ENCODE peak calls at places on chromosomes 4 and X, in ten cellular contexts. One of them, this sample, is unnamed.

GRCh38 chr4:83552924-83553323 is 17.0 kb downstream of the GPAT3 start:
- DNase-seq in NCI-H146: no peak
- DNase-seq in heart right ventricle: no peak
- DNase-seq in activated CD4-positive, alpha-beta T cell treated with anti-CD3 and anti-CD28 coated beads, Interleukin-2, amount 50 U/mL, for 24 hours: no peak
- DNase-seq in tibial nerve: no peak
- DNase-seq in activated T-helper 9 cell treated with anti-CD3 and anti-CD28 coated beads, Interleukin-2, amount 50 U/mL, for 16 hours: no peak
- DNase-seq in left lung: no peak
- DNase-seq in RCC 7860: peak
- DNase-seq in fibroblast of pulmonary artery: peak
- DNase-seq in left cardiac atrium: no peak
- DNase-seq in this sample: peak

GRCh38 chr4:67048530-67048929 is 496.8 kb downstream of the CENPC start:
- DNase-seq in RCC 7860: no peak
- DNase-seq in left cardiac atrium: no peak
- DNase-seq in fibroblast of pulmonary artery: no peak
- DNase-seq in activated CD4-positive, alpha-beta T cell treated with anti-CD3 and anti-CD28 coated beads, Interleukin-2, amount 50 U/mL, for 24 hours: no peak
- DNase-seq in left lung: no peak
- DNase-seq in NCI-H146: no peak
- DNase-seq in heart right ventricle: no peak
- DNase-seq in tibial nerve: no peak
- DNase-seq in activated T-helper 9 cell treated with anti-CD3 and anti-CD28 coated beads, Interleukin-2, amount 50 U/mL, for 16 hours: no peak
- DNase-seq in this sample: no peak

GRCh38 chr4:73850261-73850970 is 2.7 kb upstream of the PF4V1 start:
- DNase-seq in RCC 7860: no peak
- DNase-seq in activated CD4-positive, alpha-beta T cell treated with anti-CD3 and anti-CD28 coated beads, Interleukin-2, amount 50 U/mL, for 24 hours: no peak
- DNase-seq in heart right ventricle: no peak
- DNase-seq in tibial nerve: no peak
- DNase-seq in activated T-helper 9 cell treated with anti-CD3 and anti-CD28 coated beads, Interleukin-2, amount 50 U/mL, for 16 hours: no peak
- DNase-seq in left cardiac atrium: no peak
- DNase-seq in NCI-H146: no peak
- DNase-seq in left lung: no peak
- DNase-seq in fibroblast of pulmonary artery: no peak
- DNase-seq in this sample: no peak

GRCh38 chr4:176191974-176192373 is 3.4 kb downstream of the SPATA4 start:
- DNase-seq in left lung: no peak
- DNase-seq in left cardiac atrium: no peak
- DNase-seq in fibroblast of pulmonary artery: no peak
- DNase-seq in tibial nerve: no peak
- DNase-seq in NCI-H146: peak
- DNase-seq in activated CD4-positive, alpha-beta T cell treated with anti-CD3 and anti-CD28 coated beads, Interleukin-2, amount 50 U/mL, for 24 hours: no peak
- DNase-seq in RCC 7860: peak
- DNase-seq in heart right ventricle: no peak
- DNase-seq in activated T-helper 9 cell treated with anti-CD3 and anti-CD28 coated beads, Interleukin-2, amount 50 U/mL, for 16 hours: no peak
- DNase-seq in this sample: no peak

GRCh38 chr4:152448806-152449205 is 87.1 kb downstream of the FBXW7 start:
- DNase-seq in activated CD4-positive, alpha-beta T cell treated with anti-CD3 and anti-CD28 coated beads, Interleukin-2, amount 50 U/mL, for 24 hours: no peak
- DNase-seq in fibroblast of pulmonary artery: no peak
- DNase-seq in left cardiac atrium: no peak
- DNase-seq in RCC 7860: no peak
- DNase-seq in heart right ventricle: no peak
- DNase-seq in left lung: no peak
- DNase-seq in activated T-helper 9 cell treated with anti-CD3 and anti-CD28 coated beads, Interleukin-2, amount 50 U/mL, for 16 hours: no peak
- DNase-seq in tibial nerve: no peak
- DNase-seq in NCI-H146: no peak
- DNase-seq in this sample: no peak

GRCh38 chrX:2552621-2553297 is 52.0 kb upstream of the DHRSX start:
- DNase-seq in left lung: no peak
- DNase-seq in tibial nerve: peak
- DNase-seq in left cardiac atrium: no peak
- DNase-seq in RCC 7860: peak
- DNase-seq in fibroblast of pulmonary artery: peak
- DNase-seq in activated CD4-positive, alpha-beta T cell treated with anti-CD3 and anti-CD28 coated beads, Interleukin-2, amount 50 U/mL, for 24 hours: no peak
- DNase-seq in NCI-H146: no peak
- DNase-seq in heart right ventricle: no peak
- DNase-seq in activated T-helper 9 cell treated with anti-CD3 and anti-CD28 coated beads, Interleukin-2, amount 50 U/mL, for 16 hours: no peak
- DNase-seq in this sample: peak

GRCh38 chr4:123444298-123444731 is 47.7 kb downstream of the SPRY1 start:
- DNase-seq in NCI-H146: peak
- DNase-seq in activated T-helper 9 cell treated with anti-CD3 and anti-CD28 coated beads, Interleukin-2, amount 50 U/mL, for 16 hours: no peak
- DNase-seq in fibroblast of pulmonary artery: peak
- DNase-seq in activated CD4-positive, alpha-beta T cell treated with anti-CD3 and anti-CD28 coated beads, Interleukin-2, amount 50 U/mL, for 24 hours: no peak
- DNase-seq in RCC 7860: no peak
- DNase-seq in left lung: peak
- DNase-seq in tibial nerve: peak
- DNase-seq in left cardiac atrium: peak
- DNase-seq in heart right ventricle: peak
- DNase-seq in this sample: no peak

GRCh38 chr4:24471623-24472510 is 112.5 kb downstream of the DHX15 start:
- DNase-seq in activated CD4-positive, alpha-beta T cell treated with anti-CD3 and anti-CD28 coated beads, Interleukin-2, amount 50 U/mL, for 24 hours: no peak
- DNase-seq in heart right ventricle: peak
- DNase-seq in RCC 7860: no peak
- DNase-seq in activated T-helper 9 cell treated with anti-CD3 and anti-CD28 coated beads, Interleukin-2, amount 50 U/mL, for 16 hours: no peak
- DNase-seq in NCI-H146: no peak
- DNase-seq in left lung: no peak
- DNase-seq in left cardiac atrium: peak
- DNase-seq in fibroblast of pulmonary artery: no peak
- DNase-seq in tibial nerve: peak
- DNase-seq in this sample: no peak

GRCh38 chr4:22668301-22668700 is 24.4 kb upstream of the GBA3 start:
- DNase-seq in left lung: no peak
- DNase-seq in tibial nerve: no peak
- DNase-seq in RCC 7860: no peak
- DNase-seq in left cardiac atrium: no peak
- DNase-seq in heart right ventricle: no peak
- DNase-seq in activated T-helper 9 cell treated with anti-CD3 and anti-CD28 coated beads, Interleukin-2, amount 50 U/mL, for 16 hours: no peak
- DNase-seq in activated CD4-positive, alpha-beta T cell treated with anti-CD3 and anti-CD28 coated beads, Interleukin-2, amount 50 U/mL, for 24 hours: no peak
- DNase-seq in fibroblast of pulmonary artery: peak
- DNase-seq in NCI-H146: no peak
- DNase-seq in this sample: no peak

GRCh38 chrX:103733017-103733416 is 22.3 kb downstream of the TMEM31 start:
- DNase-seq in left lung: no peak
- DNase-seq in activated CD4-positive, alpha-beta T cell treated with anti-CD3 and anti-CD28 coated beads, Interleukin-2, amount 50 U/mL, for 24 hours: no peak
- DNase-seq in tibial nerve: no peak
- DNase-seq in fibroblast of pulmonary artery: no peak
- DNase-seq in activated T-helper 9 cell treated with anti-CD3 and anti-CD28 coated beads, Interleukin-2, amount 50 U/mL, for 16 hours: no peak
- DNase-seq in heart right ventricle: no peak
- DNase-seq in left cardiac atrium: no peak
- DNase-seq in NCI-H146: no peak
- DNase-seq in RCC 7860: no peak
- DNase-seq in this sample: no peak

GRCh38 chrX:68431836-68432235 is 1.5 kb downstream of the OPHN1 start:
- DNase-seq in heart right ventricle: no peak
- DNase-seq in left cardiac atrium: no peak
- DNase-seq in activated T-helper 9 cell treated with anti-CD3 and anti-CD28 coated beads, Interleukin-2, amount 50 U/mL, for 16 hours: no peak
- DNase-seq in RCC 7860: no peak
- DNase-seq in NCI-H146: no peak
- DNase-seq in left lung: no peak
- DNase-seq in activated CD4-positive, alpha-beta T cell treated with anti-CD3 and anti-CD28 coated beads, Interleukin-2, amount 50 U/mL, for 24 hours: no peak
- DNase-seq in fibroblast of pulmonary artery: no peak
- DNase-seq in tibial nerve: no peak
- DNase-seq in this sample: no peak

GRCh38 chr4:55376698-55377097 is 19.1 kb upstream of the TMEM165 start:
- DNase-seq in left cardiac atrium: no peak
- DNase-seq in fibroblast of pulmonary artery: no peak
- DNase-seq in tibial nerve: no peak
- DNase-seq in heart right ventricle: no peak
- DNase-seq in activated T-helper 9 cell treated with anti-CD3 and anti-CD28 coated beads, Interleukin-2, amount 50 U/mL, for 16 hours: no peak
- DNase-seq in left lung: no peak
- DNase-seq in NCI-H146: no peak
- DNase-seq in RCC 7860: no peak
- DNase-seq in activated CD4-positive, alpha-beta T cell treated with anti-CD3 and anti-CD28 coated beads, Interleukin-2, amount 50 U/mL, for 24 hours: no peak
- DNase-seq in this sample: no peak

GRCh38 chr4:1415681-1415981 is 9.4 kb upstream of the NKX1-1 start:
- DNase-seq in NCI-H146: peak
- DNase-seq in heart right ventricle: no peak
- DNase-seq in fibroblast of pulmonary artery: no peak
- DNase-seq in RCC 7860: no peak
- DNase-seq in activated T-helper 9 cell treated with anti-CD3 and anti-CD28 coated beads, Interleukin-2, amount 50 U/mL, for 16 hours: no peak
- DNase-seq in tibial nerve: no peak
- DNase-seq in left cardiac atrium: no peak
- DNase-seq in left lung: no peak
- DNase-seq in activated CD4-positive, alpha-beta T cell treated with anti-CD3 and anti-CD28 coated beads, Interleukin-2, amount 50 U/mL, for 24 hours: no peak
- DNase-seq in this sample: no peak

GRCh38 chrX:67917412-67918010 is 373.7 kb downstream of the AR start:
- DNase-seq in left lung: no peak
- DNase-seq in activated CD4-positive, alpha-beta T cell treated with anti-CD3 and anti-CD28 coated beads, Interleukin-2, amount 50 U/mL, for 24 hours: no peak
- DNase-seq in activated T-helper 9 cell treated with anti-CD3 and anti-CD28 coated beads, Interleukin-2, amount 50 U/mL, for 16 hours: no peak
- DNase-seq in fibroblast of pulmonary artery: no peak
- DNase-seq in NCI-H146: no peak
- DNase-seq in left cardiac atrium: no peak
- DNase-seq in tibial nerve: no peak
- DNase-seq in heart right ventricle: no peak
- DNase-seq in RCC 7860: no peak
- DNase-seq in this sample: no peak

GRCh38 chr4:27467351-27467750 is 606.7 kb downstream of the STIM2 start:
- DNase-seq in activated CD4-positive, alpha-beta T cell treated with anti-CD3 and anti-CD28 coated beads, Interleukin-2, amount 50 U/mL, for 24 hours: no peak
- DNase-seq in fibroblast of pulmonary artery: no peak
- DNase-seq in tibial nerve: no peak
- DNase-seq in left cardiac atrium: no peak
- DNase-seq in RCC 7860: no peak
- DNase-seq in heart right ventricle: no peak
- DNase-seq in NCI-H146: no peak
- DNase-seq in activated T-helper 9 cell treated with anti-CD3 and anti-CD28 coated beads, Interleukin-2, amount 50 U/mL, for 16 hours: no peak
- DNase-seq in left lung: no peak
- DNase-seq in this sample: no peak

GRCh38 chrX:84189125-84189524 is 1.1 kb upstream of the RPS6KA6 start:
- DNase-seq in fibroblast of pulmonary artery: no peak
- DNase-seq in activated T-helper 9 cell treated with anti-CD3 and anti-CD28 coated beads, Interleukin-2, amount 50 U/mL, for 16 hours: no peak
- DNase-seq in NCI-H146: peak
- DNase-seq in left cardiac atrium: no peak
- DNase-seq in heart right ventricle: no peak
- DNase-seq in activated CD4-positive, alpha-beta T cell treated with anti-CD3 and anti-CD28 coated beads, Interleukin-2, amount 50 U/mL, for 24 hours: no peak
- DNase-seq in tibial nerve: no peak
- DNase-seq in RCC 7860: no peak
- DNase-seq in left lung: no peak
- DNase-seq in this sample: no peak

GRCh38 chr4:186999676-187000075 is 276.0 kb upstream of the FAT1 start:
- DNase-seq in left lung: no peak
- DNase-seq in activated CD4-positive, alpha-beta T cell treated with anti-CD3 and anti-CD28 coated beads, Interleukin-2, amount 50 U/mL, for 24 hours: no peak
- DNase-seq in NCI-H146: no peak
- DNase-seq in tibial nerve: no peak
- DNase-seq in heart right ventricle: no peak
- DNase-seq in fibroblast of pulmonary artery: peak
- DNase-seq in activated T-helper 9 cell treated with anti-CD3 and anti-CD28 coated beads, Interleukin-2, amount 50 U/mL, for 16 hours: no peak
- DNase-seq in RCC 7860: no peak
- DNase-seq in left cardiac atrium: no peak
- DNase-seq in this sample: no peak

GRCh38 chr4:104811727-104812126 is 317.0 kb upstream of the CXXC4 start:
- DNase-seq in NCI-H146: no peak
- DNase-seq in fibroblast of pulmonary artery: no peak
- DNase-seq in activated T-helper 9 cell treated with anti-CD3 and anti-CD28 coated beads, Interleukin-2, amount 50 U/mL, for 16 hours: no peak
- DNase-seq in RCC 7860: no peak
- DNase-seq in tibial nerve: no peak
- DNase-seq in heart right ventricle: no peak
- DNase-seq in left lung: no peak
- DNase-seq in left cardiac atrium: no peak
- DNase-seq in activated CD4-positive, alpha-beta T cell treated with anti-CD3 and anti-CD28 coated beads, Interleukin-2, amount 50 U/mL, for 24 hours: no peak
- DNase-seq in this sample: no peak

GRCh38 chr4:171588146-171588545 is 225.1 kb upstream of the GALNTL6 start:
- DNase-seq in RCC 7860: no peak
- DNase-seq in activated CD4-positive, alpha-beta T cell treated with anti-CD3 and anti-CD28 coated beads, Interleukin-2, amount 50 U/mL, for 24 hours: no peak
- DNase-seq in NCI-H146: peak
- DNase-seq in left cardiac atrium: no peak
- DNase-seq in tibial nerve: no peak
- DNase-seq in heart right ventricle: no peak
- DNase-seq in fibroblast of pulmonary artery: no peak
- DNase-seq in left lung: no peak
- DNase-seq in activated T-helper 9 cell treated with anti-CD3 and anti-CD28 coated beads, Interleukin-2, amount 50 U/mL, for 16 hours: no peak
- DNase-seq in this sample: no peak

GRCh38 chrX:11125079-11125478 is 13.9 kb downstream of the HCCS start:
- DNase-seq in fibroblast of pulmonary artery: no peak
- DNase-seq in NCI-H146: no peak
- DNase-seq in heart right ventricle: no peak
- DNase-seq in activated CD4-positive, alpha-beta T cell treated with anti-CD3 and anti-CD28 coated beads, Interleukin-2, amount 50 U/mL, for 24 hours: no peak
- DNase-seq in RCC 7860: no peak
- DNase-seq in left cardiac atrium: no peak
- DNase-seq in activated T-helper 9 cell treated with anti-CD3 and anti-CD28 coated beads, Interleukin-2, amount 50 U/mL, for 16 hours: no peak
- DNase-seq in tibial nerve: no peak
- DNase-seq in left lung: no peak
- DNase-seq in this sample: no peak

GRCh38 chr4:74414149-74414809 is 30.7 kb upstream of the AREG start:
- DNase-seq in activated T-helper 9 cell treated with anti-CD3 and anti-CD28 coated beads, Interleukin-2, amount 50 U/mL, for 16 hours: no peak
- DNase-seq in left lung: no peak
- DNase-seq in NCI-H146: no peak
- DNase-seq in activated CD4-positive, alpha-beta T cell treated with anti-CD3 and anti-CD28 coated beads, Interleukin-2, amount 50 U/mL, for 24 hours: no peak
- DNase-seq in heart right ventricle: no peak
- DNase-seq in fibroblast of pulmonary artery: no peak
- DNase-seq in RCC 7860: no peak
- DNase-seq in left cardiac atrium: no peak
- DNase-seq in tibial nerve: no peak
- DNase-seq in this sample: no peak

GRCh38 chr4:15793506-15794363 is 15.6 kb downstream of the CD38 start:
- DNase-seq in fibroblast of pulmonary artery: no peak
- DNase-seq in left cardiac atrium: no peak
- DNase-seq in left lung: no peak
- DNase-seq in heart right ventricle: no peak
- DNase-seq in NCI-H146: no peak
- DNase-seq in activated CD4-positive, alpha-beta T cell treated with anti-CD3 and anti-CD28 coated beads, Interleukin-2, amount 50 U/mL, for 24 hours: no peak
- DNase-seq in tibial nerve: no peak
- DNase-seq in activated T-helper 9 cell treated with anti-CD3 and anti-CD28 coated beads, Interleukin-2, amount 50 U/mL, for 16 hours: no peak
- DNase-seq in RCC 7860: no peak
- DNase-seq in this sample: no peak

GRCh38 chr4:185773419-185773818 is 38.6 kb downstream of the SORBS2 start:
- DNase-seq in activated CD4-positive, alpha-beta T cell treated with anti-CD3 and anti-CD28 coated beads, Interleukin-2, amount 50 U/mL, for 24 hours: no peak
- DNase-seq in heart right ventricle: peak
- DNase-seq in tibial nerve: no peak
- DNase-seq in left lung: peak
- DNase-seq in left cardiac atrium: peak
- DNase-seq in NCI-H146: no peak
- DNase-seq in RCC 7860: no peak
- DNase-seq in activated T-helper 9 cell treated with anti-CD3 and anti-CD28 coated beads, Interleukin-2, amount 50 U/mL, for 16 hours: no peak
- DNase-seq in fibroblast of pulmonary artery: no peak
- DNase-seq in this sample: no peak

GRCh38 chr4:2731907-2732314 is 24.2 kb downstream of the TNIP2 start:
- DNase-seq in tibial nerve: no peak
- DNase-seq in activated CD4-positive, alpha-beta T cell treated with anti-CD3 and anti-CD28 coated beads, Interleukin-2, amount 50 U/mL, for 24 hours: no peak
- DNase-seq in left lung: no peak
- DNase-seq in RCC 7860: no peak
- DNase-seq in heart right ventricle: no peak
- DNase-seq in left cardiac atrium: no peak
- DNase-seq in activated T-helper 9 cell treated with anti-CD3 and anti-CD28 coated beads, Interleukin-2, amount 50 U/mL, for 16 hours: no peak
- DNase-seq in fibroblast of pulmonary artery: no peak
- DNase-seq in NCI-H146: no peak
- DNase-seq in this sample: no peak

GRCh38 chrX:78555401-78555980 is 103.6 kb downstream of the RTL3 start:
- DNase-seq in left lung: no peak
- DNase-seq in left cardiac atrium: no peak
- DNase-seq in fibroblast of pulmonary artery: peak
- DNase-seq in activated CD4-positive, alpha-beta T cell treated with anti-CD3 and anti-CD28 coated beads, Interleukin-2, amount 50 U/mL, for 24 hours: no peak
- DNase-seq in activated T-helper 9 cell treated with anti-CD3 and anti-CD28 coated beads, Interleukin-2, amount 50 U/mL, for 16 hours: no peak
- DNase-seq in heart right ventricle: no peak
- DNase-seq in RCC 7860: peak
- DNase-seq in tibial nerve: no peak
- DNase-seq in NCI-H146: no peak
- DNase-seq in this sample: no peak

GRCh38 chrX:154762529-154763296 is at the start of gene DKC1:
- DNase-seq in left lung: peak
- DNase-seq in fibroblast of pulmonary artery: peak
- DNase-seq in NCI-H146: peak
- DNase-seq in left cardiac atrium: peak
- DNase-seq in activated CD4-positive, alpha-beta T cell treated with anti-CD3 and anti-CD28 coated beads, Interleukin-2, amount 50 U/mL, for 24 hours: peak
- DNase-seq in activated T-helper 9 cell treated with anti-CD3 and anti-CD28 coated beads, Interleukin-2, amount 50 U/mL, for 16 hours: peak
- DNase-seq in tibial nerve: peak
- DNase-seq in RCC 7860: peak
- DNase-seq in heart right ventricle: peak
- DNase-seq in this sample: no peak

GRCh38 chr4:51831133-51831532 is 11.8 kb upstream of the DCUN1D4 start:
- DNase-seq in left cardiac atrium: peak
- DNase-seq in tibial nerve: peak
- DNase-seq in activated CD4-positive, alpha-beta T cell treated with anti-CD3 and anti-CD28 coated beads, Interleukin-2, amount 50 U/mL, for 24 hours: peak
- DNase-seq in NCI-H146: peak
- DNase-seq in fibroblast of pulmonary artery: peak
- DNase-seq in RCC 7860: no peak
- DNase-seq in activated T-helper 9 cell treated with anti-CD3 and anti-CD28 coated beads, Interleukin-2, amount 50 U/mL, for 16 hours: peak
- DNase-seq in heart right ventricle: peak
- DNase-seq in left lung: peak
- DNase-seq in this sample: no peak

GRCh38 chr4:123340381-123340701 is 56.3 kb upstream of the SPRY1 start:
- DNase-seq in RCC 7860: peak
- DNase-seq in activated CD4-positive, alpha-beta T cell treated with anti-CD3 and anti-CD28 coated beads, Interleukin-2, amount 50 U/mL, for 24 hours: no peak
- DNase-seq in tibial nerve: no peak
- DNase-seq in heart right ventricle: no peak
- DNase-seq in left cardiac atrium: no peak
- DNase-seq in fibroblast of pulmonary artery: peak
- DNase-seq in activated T-helper 9 cell treated with anti-CD3 and anti-CD28 coated beads, Interleukin-2, amount 50 U/mL, for 16 hours: no peak
- DNase-seq in NCI-H146: no peak
- DNase-seq in left lung: no peak
- DNase-seq in this sample: peak